ENCODE peak calls at places on chromosomes 7 and 10, in seven cellular contexts. One of them, this sample, is unnamed. For H3K9me3, the result is how much of the 10 kb centered on the place peaks cover.

GRCh38 chr10:18523025-18523424 is 128.4 kb downstream of the NSUN6 start:
- DNase-seq in fibroblast of lung: peak
- DNase-seq in upper lobe of right lung: no peak
- DNase-seq in heart left ventricle: no peak
- DNase-seq in GM23248: peak
- DNase-seq in neural progenitor cell: no peak
- DNase-seq in astrocyte: peak
- DNase-seq in this sample: no peak

GRCh38 chr7:90119178-90119971 is 34.9 kb upstream of the STEAP1 start:
- DNase-seq in fibroblast of lung: peak
- DNase-seq in upper lobe of right lung: peak
- DNase-seq in heart left ventricle: peak
- DNase-seq in GM23248: peak
- DNase-seq in neural progenitor cell: peak
- DNase-seq in astrocyte: peak
- DNase-seq in this sample: no peak

GRCh38 chr7:147022056-147022455 is 905.5 kb downstream of the CNTNAP2 start:
- DNase-seq in fibroblast of lung: peak
- DNase-seq in upper lobe of right lung: no peak
- DNase-seq in heart left ventricle: no peak
- DNase-seq in GM23248: no peak
- DNase-seq in neural progenitor cell: no peak
- DNase-seq in astrocyte: no peak
- DNase-seq in this sample: no peak

GRCh38 chr7:27933691-27934565 is 194.0 kb downstream of the TAX1BP1 start:
- DNase-seq in fibroblast of lung: peak
- DNase-seq in upper lobe of right lung: no peak
- DNase-seq in heart left ventricle: no peak
- DNase-seq in GM23248: peak
- DNase-seq in neural progenitor cell: peak
- DNase-seq in astrocyte: peak
- DNase-seq in this sample: no peak

GRCh38 chr7:64574481-64575159 is 11.7 kb upstream of the ZNF680 start:
- DNase-seq in fibroblast of lung: peak
- DNase-seq in upper lobe of right lung: no peak
- DNase-seq in heart left ventricle: peak
- DNase-seq in GM23248: peak
- DNase-seq in neural progenitor cell: no peak
- DNase-seq in astrocyte: peak
- DNase-seq in this sample: no peak

GRCh38 chr7:14761506-14762296 is 140.8 kb downstream of the DGKB start:
- DNase-seq in fibroblast of lung: peak
- DNase-seq in upper lobe of right lung: no peak
- DNase-seq in heart left ventricle: peak
- DNase-seq in GM23248: peak
- DNase-seq in neural progenitor cell: no peak
- DNase-seq in astrocyte: peak
- DNase-seq in this sample: no peak

GRCh38 chr10:118531105-118531851 is 64.2 kb downstream of the PRLHR start:
- DNase-seq in fibroblast of lung: no peak
- DNase-seq in upper lobe of right lung: peak
- DNase-seq in heart left ventricle: peak
- DNase-seq in GM23248: peak
- DNase-seq in neural progenitor cell: no peak
- DNase-seq in astrocyte: no peak
- DNase-seq in this sample: no peak

GRCh38 chr7:22814261-22815208 is 8.1 kb downstream of the TOMM7 start:
- DNase-seq in fibroblast of lung: peak
- DNase-seq in upper lobe of right lung: no peak
- DNase-seq in heart left ventricle: no peak
- DNase-seq in GM23248: peak
- DNase-seq in neural progenitor cell: no peak
- DNase-seq in astrocyte: peak
- DNase-seq in this sample: no peak

GRCh38 chr10:126242352-126243260 is 145.7 kb downstream of the ADAM12 start:
- DNase-seq in fibroblast of lung: peak
- DNase-seq in upper lobe of right lung: no peak
- DNase-seq in heart left ventricle: peak
- DNase-seq in GM23248: peak
- DNase-seq in neural progenitor cell: no peak
- DNase-seq in astrocyte: peak
- DNase-seq in this sample: no peak

GRCh38 chr7:132029369-132030160 is 473.1 kb upstream of the PODXL start:
- DNase-seq in fibroblast of lung: peak
- DNase-seq in upper lobe of right lung: no peak
- DNase-seq in heart left ventricle: no peak
- DNase-seq in GM23248: no peak
- DNase-seq in neural progenitor cell: no peak
- DNase-seq in astrocyte: peak
- DNase-seq in this sample: no peak

GRCh38 chr7:75808106-75808505 is 5.5 kb downstream of the CCL24 start:
- DNase-seq in fibroblast of lung: no peak
- DNase-seq in upper lobe of right lung: no peak
- DNase-seq in heart left ventricle: no peak
- DNase-seq in GM23248: no peak
- DNase-seq in neural progenitor cell: no peak
- DNase-seq in astrocyte: no peak
- DNase-seq in this sample: no peak

GRCh38 chr10:101087376-101087775 is 25.6 kb downstream of the KAZALD1 start:
- DNase-seq in fibroblast of lung: no peak
- DNase-seq in upper lobe of right lung: no peak
- DNase-seq in heart left ventricle: no peak
- DNase-seq in GM23248: no peak
- DNase-seq in neural progenitor cell: no peak
- DNase-seq in astrocyte: no peak
- DNase-seq in this sample: no peak

DNA sequence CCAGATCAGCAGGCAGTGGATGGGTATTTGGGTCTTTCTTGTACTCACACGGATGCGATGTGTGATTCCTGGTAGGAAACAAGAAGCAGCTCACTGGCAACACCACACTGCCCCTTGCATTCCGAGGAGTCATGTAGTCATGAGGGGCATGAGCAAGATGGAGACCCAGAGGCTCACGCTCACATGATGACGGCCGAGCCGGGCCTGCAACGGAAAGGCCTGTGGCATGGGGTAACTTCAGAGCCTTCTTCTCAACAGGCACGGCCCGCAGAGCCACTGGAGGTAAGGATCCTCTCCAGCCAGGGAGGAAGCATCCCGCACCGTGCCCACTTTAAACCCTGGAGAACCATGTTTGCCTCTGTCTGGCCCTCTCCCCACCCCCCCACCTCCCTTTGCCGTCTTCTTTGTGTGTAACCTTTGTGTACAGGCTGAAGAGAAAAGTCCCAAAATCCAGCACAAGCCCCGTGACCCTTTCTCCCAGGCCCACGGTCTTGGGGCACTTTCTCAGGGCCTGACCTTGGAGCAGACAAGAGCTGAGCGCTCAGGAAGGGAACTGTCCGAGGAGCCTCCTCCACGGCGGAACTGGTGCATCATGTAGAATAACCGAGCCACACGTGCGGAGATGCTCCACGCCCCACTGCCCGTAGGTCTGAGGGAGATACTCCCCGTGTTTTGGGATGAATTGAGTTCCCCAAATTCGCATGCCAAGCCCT is 516.4 kb downstream of the DNAJB6 start:
- DNase-seq in fibroblast of lung: no peak
- DNase-seq in upper lobe of right lung: no peak
- DNase-seq in heart left ventricle: no peak
- DNase-seq in GM23248: no peak
- DNase-seq in neural progenitor cell: no peak
- DNase-seq in astrocyte: no peak
- DNase-seq in this sample: no peak
- H3K9me3 ChIP-seq in fibroblast of lung: under half
- H3K9me3 ChIP-seq in upper lobe of right lung: under half
- H3K9me3 ChIP-seq in heart left ventricle: under half
- H3K9me3 ChIP-seq in GM23248: under half
- H3K9me3 ChIP-seq in neural progenitor cell: under half
- H3K9me3 ChIP-seq in astrocyte: under half
- H3K9me3 ChIP-seq in this sample: under half

GRCh38 chr7:138030679-138031351 is 28.9 kb upstream of the CREB3L2 start:
- DNase-seq in fibroblast of lung: peak
- DNase-seq in upper lobe of right lung: no peak
- DNase-seq in heart left ventricle: no peak
- DNase-seq in GM23248: peak
- DNase-seq in neural progenitor cell: no peak
- DNase-seq in astrocyte: peak
- DNase-seq in this sample: no peak

GRCh38 chr7:138033241-138033640 is 31.4 kb upstream of the CREB3L2 start:
- DNase-seq in fibroblast of lung: no peak
- DNase-seq in upper lobe of right lung: no peak
- DNase-seq in heart left ventricle: no peak
- DNase-seq in GM23248: no peak
- DNase-seq in neural progenitor cell: no peak
- DNase-seq in astrocyte: no peak
- DNase-seq in this sample: no peak

GRCh38 chr7:138032775-138033174 is 30.9 kb upstream of the CREB3L2 start:
- DNase-seq in fibroblast of lung: peak
- DNase-seq in upper lobe of right lung: no peak
- DNase-seq in heart left ventricle: no peak
- DNase-seq in GM23248: no peak
- DNase-seq in neural progenitor cell: no peak
- DNase-seq in astrocyte: peak
- DNase-seq in this sample: no peak

GRCh38 chr7:138032186-138032585 is 30.3 kb upstream of the CREB3L2 start:
- DNase-seq in fibroblast of lung: peak
- DNase-seq in upper lobe of right lung: no peak
- DNase-seq in heart left ventricle: no peak
- DNase-seq in GM23248: no peak
- DNase-seq in neural progenitor cell: no peak
- DNase-seq in astrocyte: peak
- DNase-seq in this sample: no peak

DNA sequence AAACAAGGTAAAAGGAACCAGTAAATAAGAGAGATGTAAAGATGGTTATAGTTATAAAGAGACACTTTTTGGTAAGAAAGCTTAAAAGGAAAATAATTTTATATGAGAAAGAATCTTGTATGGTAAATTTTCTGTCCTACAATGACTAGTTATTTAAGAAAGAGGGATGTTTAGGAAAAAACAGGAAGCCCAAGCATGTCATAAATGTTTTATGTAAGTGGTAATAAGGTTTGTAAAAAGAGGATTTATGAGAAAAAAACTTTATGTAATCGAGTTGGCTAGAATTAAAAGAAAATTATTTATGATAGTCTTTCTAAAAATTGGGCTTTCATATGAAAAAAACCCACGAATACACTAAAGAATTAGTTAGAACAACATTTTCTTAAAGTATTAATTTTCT is 34.2 kb upstream of the CREB3L2 start:
- DNase-seq in fibroblast of lung: no peak
- DNase-seq in upper lobe of right lung: no peak
- DNase-seq in heart left ventricle: no peak
- DNase-seq in GM23248: no peak
- DNase-seq in neural progenitor cell: no peak
- DNase-seq in astrocyte: no peak
- DNase-seq in this sample: no peak
- H3K9me3 ChIP-seq in fibroblast of lung: under half
- H3K9me3 ChIP-seq in upper lobe of right lung: under half
- H3K9me3 ChIP-seq in heart left ventricle: under half
- H3K9me3 ChIP-seq in GM23248: under half
- H3K9me3 ChIP-seq in neural progenitor cell: under half
- H3K9me3 ChIP-seq in astrocyte: under half
- H3K9me3 ChIP-seq in this sample: under half

GRCh38 chr7:151276651-151277590 is 28.4 kb upstream of the SMARCD3 start:
- DNase-seq in fibroblast of lung: peak
- DNase-seq in upper lobe of right lung: peak
- DNase-seq in heart left ventricle: peak
- DNase-seq in GM23248: peak
- DNase-seq in neural progenitor cell: peak
- DNase-seq in astrocyte: peak
- DNase-seq in this sample: no peak

GRCh38 chr7:151275813-151276577 is 27.5 kb upstream of the SMARCD3 start:
- DNase-seq in fibroblast of lung: no peak
- DNase-seq in upper lobe of right lung: peak
- DNase-seq in heart left ventricle: no peak
- DNase-seq in GM23248: no peak
- DNase-seq in neural progenitor cell: no peak
- DNase-seq in astrocyte: no peak
- DNase-seq in this sample: no peak

GRCh38 chr7:151279868-151280267 is 31.4 kb upstream of the SMARCD3 start:
- DNase-seq in fibroblast of lung: no peak
- DNase-seq in upper lobe of right lung: no peak
- DNase-seq in heart left ventricle: no peak
- DNase-seq in GM23248: no peak
- DNase-seq in neural progenitor cell: no peak
- DNase-seq in astrocyte: no peak
- DNase-seq in this sample: no peak

GRCh38 chr7:151278949-151279348 is 30.5 kb upstream of the SMARCD3 start:
- DNase-seq in fibroblast of lung: no peak
- DNase-seq in upper lobe of right lung: no peak
- DNase-seq in heart left ventricle: no peak
- DNase-seq in GM23248: no peak
- DNase-seq in neural progenitor cell: no peak
- DNase-seq in astrocyte: no peak
- DNase-seq in this sample: no peak

DNA sequence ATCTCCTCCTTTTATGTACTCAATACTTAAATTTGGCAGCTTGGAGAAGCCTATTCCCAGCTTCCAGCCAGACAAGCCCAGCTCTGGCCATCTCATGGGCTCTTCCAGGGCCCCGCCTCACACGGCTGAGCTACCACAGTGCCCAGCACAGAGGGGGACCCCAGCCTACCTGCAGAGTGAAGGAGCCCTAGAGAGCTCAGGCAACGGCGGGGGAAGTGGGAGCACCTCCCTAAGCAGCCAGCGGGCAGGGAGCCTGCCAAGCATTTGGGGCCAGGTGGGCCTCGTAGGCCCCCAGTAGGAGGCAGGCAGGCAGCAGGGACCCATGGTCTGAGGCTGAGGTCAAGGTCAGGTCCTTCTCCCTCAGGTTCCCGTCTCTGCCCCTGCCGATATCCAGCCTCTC is 29.1 kb upstream of the SMARCD3 start:
- DNase-seq in fibroblast of lung: no peak
- DNase-seq in upper lobe of right lung: no peak
- DNase-seq in heart left ventricle: no peak
- DNase-seq in GM23248: no peak
- DNase-seq in neural progenitor cell: no peak
- DNase-seq in astrocyte: no peak
- DNase-seq in this sample: no peak
- H3K9me3 ChIP-seq in fibroblast of lung: under half
- H3K9me3 ChIP-seq in upper lobe of right lung: under half
- H3K9me3 ChIP-seq in heart left ventricle: under half
- H3K9me3 ChIP-seq in GM23248: under half
- H3K9me3 ChIP-seq in neural progenitor cell: under half
- H3K9me3 ChIP-seq in astrocyte: under half
- H3K9me3 ChIP-seq in this sample: under half

DNA sequence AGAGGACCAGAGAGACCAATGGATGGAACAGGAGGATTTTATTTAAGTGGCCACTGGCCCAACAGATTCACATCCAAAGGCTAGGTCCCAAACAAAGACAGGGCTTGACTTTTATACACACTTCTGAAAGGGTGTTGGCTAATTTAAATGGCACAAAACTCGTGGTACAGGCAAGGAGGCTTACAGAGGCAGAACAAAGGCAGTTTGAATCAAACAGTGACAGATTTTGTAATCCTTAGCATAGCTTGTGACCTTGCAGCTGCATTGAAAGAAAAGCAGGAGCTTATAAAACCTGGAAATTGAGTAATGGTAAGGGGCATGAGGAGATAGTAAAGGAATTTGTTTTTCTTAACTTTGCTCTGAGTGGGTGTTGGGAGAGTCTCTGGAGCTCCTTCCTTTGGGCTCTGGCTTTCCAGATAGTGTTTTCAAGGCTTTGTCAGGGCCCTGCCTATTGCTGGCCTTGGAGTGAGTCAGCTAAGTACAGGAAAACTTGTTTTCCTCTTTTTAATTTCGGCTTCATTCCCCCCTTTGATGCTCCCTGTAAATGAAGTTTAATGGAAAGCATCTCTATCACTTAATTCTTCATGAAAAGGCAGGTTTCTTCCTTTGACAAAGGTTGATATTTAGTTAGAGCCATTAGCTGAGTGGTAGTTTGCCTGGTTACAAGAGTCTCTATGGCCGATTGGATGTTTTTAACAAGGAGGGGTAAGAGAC is 96.9 kb downstream of the TRIM24 start:
- DNase-seq in fibroblast of lung: peak
- DNase-seq in upper lobe of right lung: no peak
- DNase-seq in heart left ventricle: no peak
- DNase-seq in GM23248: peak
- DNase-seq in neural progenitor cell: no peak
- DNase-seq in astrocyte: no peak
- DNase-seq in this sample: no peak
- H3K9me3 ChIP-seq in fibroblast of lung: under half
- H3K9me3 ChIP-seq in upper lobe of right lung: under half
- H3K9me3 ChIP-seq in heart left ventricle: under half
- H3K9me3 ChIP-seq in GM23248: under half
- H3K9me3 ChIP-seq in neural progenitor cell: under half
- H3K9me3 ChIP-seq in astrocyte: under half
- H3K9me3 ChIP-seq in this sample: half or more